ENCODE peak calls at places on chromosomes 6 and 20, in five cellular contexts. M is fibroblast of the aortic adventitia, V is pancreas, E is thoracic aorta, U is lung. S is an unnamed sample.

GRCh38 chr20:53735536-53736050 is 142.0 kb upstream of the ZNF217 start:
- DNase-seq in U (no peak), V (no peak), M (peak), E (no peak), S (no peak)

GRCh38 chr6:131063028-131063763 is at the start of gene EPB41L2:
- DNase-seq in E (peak), M (peak), V (peak), U (peak), S (peak)

GRCh38 chr6:23003671-23004598 is 434.6 kb downstream of the HDGFL1 start:
- DNase-seq in U (no peak), M (peak), E (peak), V (no peak), S (no peak)

GRCh38 chr6:54847799-54848597 is 1.4 kb downstream of the FAM83B start:
- DNase-seq in E (no peak), V (no peak), U (no peak), M (peak), S (no peak)

GRCh38 chr6:47096233-47096887 is 54.2 kb upstream of the ADGRF1 start:
- DNase-seq in M (no peak), E (no peak), U (no peak), V (no peak), S (no peak)

GRCh38 chr6:32212076-32212760 is 11.6 kb downstream of the NOTCH4 start:
- DNase-seq in M (no peak), V (no peak), E (no peak), U (no peak), S (no peak)

GRCh38 chr6:19713411-19713810 is 123.8 kb upstream of the ID4 start:
- DNase-seq in U (no peak), E (no peak), M (no peak), V (no peak), S (no peak)

GRCh38 chr6:145086197-145086596 is 649.1 kb downstream of the EPM2A start:
- DNase-seq in V (no peak), M (peak), E (no peak), U (no peak), S (no peak)

GRCh38 chr6:10151144-10151915 is 263.5 kb downstream of the TFAP2A start:
- DNase-seq in V (no peak), U (no peak), E (no peak), M (no peak), S (no peak)

DNA sequence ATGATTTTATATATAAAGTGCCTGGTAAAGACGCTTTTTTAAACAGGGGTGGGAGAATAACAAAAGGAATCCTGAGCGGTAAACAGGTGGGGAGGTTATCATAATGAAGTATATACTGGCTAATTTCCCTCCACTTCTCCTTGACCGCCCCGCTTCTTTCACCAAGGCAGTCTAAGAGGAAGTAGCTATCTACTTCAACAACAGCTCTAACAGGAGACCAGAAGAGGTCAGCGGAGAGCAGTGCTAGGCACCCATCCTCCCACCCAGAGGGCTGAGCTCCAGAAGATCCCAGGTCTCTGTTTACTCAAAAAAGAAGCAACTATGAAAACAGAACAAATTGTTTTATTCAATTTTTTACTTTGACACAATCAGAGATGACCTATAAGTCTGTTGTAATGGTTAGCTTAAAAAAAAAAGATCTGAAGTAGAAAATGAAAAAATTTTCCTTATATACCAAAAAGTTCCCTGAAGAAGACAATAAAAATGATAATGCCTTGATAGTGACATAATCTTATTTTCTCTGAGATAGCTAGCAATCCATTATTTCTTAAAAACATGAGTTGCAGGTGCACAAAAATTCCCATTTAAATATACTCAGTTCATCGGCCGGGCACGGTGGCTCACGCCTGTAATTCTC is 141.1 kb downstream of the PDSS2 start:
- DNase-seq in V (peak), M (peak), E (no peak), U (peak), S (peak)
- TF ChIP-seq CTCF in V (peak), M (peak), E (peak), U (peak), S (peak)

GRCh38 chr6:36956111-36956820 is 1.7 kb downstream of the PI16 start:
- DNase-seq in U (no peak), V (no peak), E (no peak), M (peak), S (no peak)
- H3K4me3 ChIP-seq in U (no peak), V (no peak), E (no peak), M (no peak), S (no peak)

GRCh38 chr6:5994234-5994998 is 12.3 kb downstream of the NRN1 start:
- DNase-seq in E (no peak), M (no peak), V (no peak), U (no peak), S (no peak)
- TF ChIP-seq CTCF in E (no peak), M (no peak), V (no peak), U (no peak), S (no peak)

GRCh38 chr20:41865938-41866337 is 247.8 kb upstream of the CHD6 start:
- DNase-seq in E (no peak), V (no peak), U (no peak), M (no peak), S (no peak)

GRCh38 chr20:41862023-41862422 is 243.8 kb upstream of the CHD6 start:
- DNase-seq in V (no peak), U (no peak), M (no peak), E (no peak), S (no peak)

DNA sequence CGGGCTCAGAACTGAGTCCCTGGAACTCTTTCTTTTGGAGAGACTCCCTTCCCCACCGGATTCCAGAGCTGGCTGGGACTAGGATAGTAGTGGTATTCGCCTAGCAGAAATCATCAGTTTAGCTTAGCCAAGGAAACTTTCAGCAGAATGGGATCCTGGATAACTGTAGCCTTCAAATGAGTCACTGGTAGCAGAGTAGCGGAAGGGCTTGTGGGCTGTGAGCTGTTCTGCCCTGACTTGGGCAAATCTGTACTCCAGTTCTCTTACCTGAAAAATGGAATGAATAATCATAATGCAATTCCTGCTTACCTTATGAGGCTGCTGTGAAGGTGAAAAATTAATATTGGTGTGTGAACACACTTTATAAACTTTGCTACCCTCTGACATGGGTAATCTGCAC is 244.3 kb upstream of the CHD6 start:
- DNase-seq in U (no peak), E (no peak), V (no peak), M (no peak), S (no peak)
- H3K4me3 ChIP-seq in U (no peak), E (no peak), V (no peak), M (no peak), S (no peak)

DNA sequence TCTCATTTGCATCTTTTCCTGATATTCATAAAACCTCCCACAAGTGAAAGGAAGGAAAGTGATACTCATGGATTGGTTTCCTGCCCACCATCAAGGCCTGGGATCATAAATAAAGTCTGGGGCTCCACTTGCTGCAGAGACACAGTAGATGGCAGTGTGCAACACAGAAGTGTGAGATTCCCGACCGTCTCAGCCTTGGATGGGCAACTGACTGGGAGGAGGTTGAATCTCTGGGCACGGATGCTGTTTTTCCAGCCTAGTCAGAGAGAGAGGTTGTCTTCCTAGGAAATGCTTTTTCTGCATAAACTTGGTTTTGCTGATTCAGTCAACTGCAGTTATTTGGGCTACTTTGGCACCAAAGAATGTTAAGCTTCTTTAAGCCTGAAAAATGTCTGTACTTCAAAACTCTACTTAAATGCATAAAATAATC is 9.9 kb upstream of the RFPL4B start:
- DNase-seq in U (peak), M (peak), V (peak), E (no peak), S (peak)
- TF ChIP-seq CTCF in U (peak), M (peak), V (peak), E (peak), S (peak)

GRCh38 chr6:8020083-8020482 is 44.1 kb downstream of the BLOC1S5 start:
- DNase-seq in V (no peak), E (no peak), U (no peak), M (no peak), S (no peak)

GRCh38 chr6:8017276-8017701 is 46.9 kb downstream of the BLOC1S5 start:
- DNase-seq in U (no peak), E (no peak), V (no peak), M (no peak), S (no peak)

GRCh38 chr6:8013763-8014162 is 50.4 kb downstream of the BLOC1S5 start:
- DNase-seq in E (no peak), U (no peak), M (no peak), V (no peak), S (no peak)

GRCh38 chr6:8014947-8015346 is 49.2 kb downstream of the BLOC1S5 start:
- DNase-seq in V (no peak), M (no peak), E (no peak), U (no peak), S (no peak)

GRCh38 chr6:8017705-8018104 is 46.5 kb downstream of the BLOC1S5 start:
- DNase-seq in V (no peak), U (no peak), E (no peak), M (no peak), S (no peak)
- H3K4me3 ChIP-seq in V (no peak), U (no peak), E (no peak), M (no peak), S (no peak)

S was measured in LNCaP clone FGC.